ENCODE peak calls at places on chromosomes 1 and 21, in five cellular contexts. I is activated CD4-positive, alpha-beta T cell treated with anti-CD3 and anti-CD28 coated beads for 36 hours; C is activated CD4-positive, CD25-positive, alpha-beta regulatory T cell; V is NCI-H1105; L is stimulated activated CD4-positive, alpha-beta T cell treated with anti-CD3 and anti-CD28 coated beads, Interleukin-15, amount 100 ng/mL, for 1 hour. R is an unnamed sample.

GRCh38 chr1:18479484-18479883 is 1.2 kb upstream of the KLHDC7A start:
- DNase-seq in V (no peak), I (no peak), C (no peak), L (no peak), R (no peak)

GRCh38 chr21:35138665-35139381 is 89.7 kb upstream of the RUNX1 start:
- DNase-seq in L (no peak), C (no peak), V (no peak), I (peak; percentile 83), R (no peak)

GRCh38 chr1:52904590-52905375 is 16.8 kb downstream of the ECHDC2 start:
- DNase-seq in L (no peak), C (no peak), V (peak; percentile 25), I (peak; percentile 68), R (peak; percentile 47)

GRCh38 chr1:183180213-183180612 is 5.9 kb upstream of the LAMC2 start:
- DNase-seq in L (no peak), V (peak; percentile 11), C (no peak), I (no peak), R (peak; percentile 97)

GRCh38 chr1:33047839-33048305 is 11.2 kb upstream of the AK2 start:
- DNase-seq in V (no peak), I (no peak), L (no peak), C (no peak), R (no peak)

GRCh38 chr1:85243336-85243735 is 16.1 kb downstream of the C1orf52 start:
- DNase-seq in I (no peak), L (no peak), V (no peak), C (no peak), R (no peak)

GRCh38 chr1:109784551-109785252 is 21.0 kb upstream of the EPS8L3 start:
- DNase-seq in I (no peak), V (no peak), L (no peak), C (no peak), R (no peak)

GRCh38 chr1:245003246-245003645 is 138.9 kb upstream of the HNRNPU start:
- DNase-seq in L (no peak), I (no peak), V (no peak), C (no peak), R (no peak)

GRCh38 chr1:31453384-31454079 is 40.5 kb downstream of the SERINC2 start:
- DNase-seq in I (no peak), V (no peak), C (no peak), L (no peak), R (no peak)

GRCh38 chr1:37038079-37038702 is 3.9 kb upstream of the GRIK3 start:
- DNase-seq in C (no peak), I (peak; percentile 17), L (no peak), V (peak; percentile 82), R (peak; percentile 23)

GRCh38 chr1:40690919-40691537 is 476 bp upstream of the NFYC start:
- DNase-seq in I (no peak), V (no peak), L (no peak), C (no peak), R (peak; percentile 40)

GRCh38 chr1:86640161-86640560 is 64.2 kb upstream of the SH3GLB1 start:
- DNase-seq in V (no peak), L (no peak), C (no peak), I (no peak), R (no peak)